ENCODE peak calls at places on chromosome 5, in nine cellular contexts. One of them, this sample, is unnamed.

GRCh38 chr5:14009575-14009974 is 65.1 kb upstream of the DNAH5 start:
- DNase-seq in stimulated activated CD4-positive, alpha-beta T cell treated with anti-CD3 and anti-CD28 coated beads, Interleukin-4, amount 100 ng/mL, for 1 hour: no peak
- DNase-seq in activated CD4-positive, CD25-positive, alpha-beta regulatory T cell: no peak
- DNase-seq in GM03348: no peak
- DNase-seq in hypothalamus: no peak
- DNase-seq in retinal pigment epithelial cell: no peak
- DNase-seq in NCI-H460: no peak
- DNase-seq in AG04450: no peak
- DNase-seq in PC-3: peak; percentile 68
- DNase-seq in this sample: no peak

GRCh38 chr5:122310886-122311285 is 1.2 kb upstream of the SNCAIP start:
- DNase-seq in stimulated activated CD4-positive, alpha-beta T cell treated with anti-CD3 and anti-CD28 coated beads, Interleukin-4, amount 100 ng/mL, for 1 hour: no peak
- DNase-seq in activated CD4-positive, CD25-positive, alpha-beta regulatory T cell: no peak
- DNase-seq in GM03348: peak; percentile 17
- DNase-seq in hypothalamus: no peak
- DNase-seq in retinal pigment epithelial cell: no peak
- DNase-seq in NCI-H460: no peak
- DNase-seq in AG04450: no peak
- DNase-seq in PC-3: no peak
- DNase-seq in this sample: no peak

GRCh38 chr5:149853701-149854100 is 90.9 kb downstream of the PDE6A start:
- DNase-seq in stimulated activated CD4-positive, alpha-beta T cell treated with anti-CD3 and anti-CD28 coated beads, Interleukin-4, amount 100 ng/mL, for 1 hour: no peak
- DNase-seq in activated CD4-positive, CD25-positive, alpha-beta regulatory T cell: no peak
- DNase-seq in GM03348: no peak
- DNase-seq in hypothalamus: no peak
- DNase-seq in retinal pigment epithelial cell: no peak
- DNase-seq in NCI-H460: no peak
- DNase-seq in AG04450: no peak
- DNase-seq in PC-3: no peak
- DNase-seq in this sample: no peak

GRCh38 chr5:15421798-15422456 is 78.1 kb upstream of the FBXL7 start:
- DNase-seq in stimulated activated CD4-positive, alpha-beta T cell treated with anti-CD3 and anti-CD28 coated beads, Interleukin-4, amount 100 ng/mL, for 1 hour: no peak
- DNase-seq in activated CD4-positive, CD25-positive, alpha-beta regulatory T cell: no peak
- DNase-seq in GM03348: no peak
- DNase-seq in hypothalamus: no peak
- DNase-seq in retinal pigment epithelial cell: no peak
- DNase-seq in NCI-H460: no peak
- DNase-seq in AG04450: no peak
- DNase-seq in PC-3: no peak
- DNase-seq in this sample: no peak

GRCh38 chr5:113361701-113362100 is 73.1 kb downstream of the TSSK1B start:
- DNase-seq in stimulated activated CD4-positive, alpha-beta T cell treated with anti-CD3 and anti-CD28 coated beads, Interleukin-4, amount 100 ng/mL, for 1 hour: no peak
- DNase-seq in activated CD4-positive, CD25-positive, alpha-beta regulatory T cell: no peak
- DNase-seq in GM03348: no peak
- DNase-seq in hypothalamus: no peak
- DNase-seq in retinal pigment epithelial cell: no peak
- DNase-seq in NCI-H460: no peak
- DNase-seq in AG04450: no peak
- DNase-seq in PC-3: no peak
- DNase-seq in this sample: no peak

GRCh38 chr5:78899922-78900362 is 85.2 kb downstream of the ARSB start:
- DNase-seq in stimulated activated CD4-positive, alpha-beta T cell treated with anti-CD3 and anti-CD28 coated beads, Interleukin-4, amount 100 ng/mL, for 1 hour: no peak
- DNase-seq in activated CD4-positive, CD25-positive, alpha-beta regulatory T cell: no peak
- DNase-seq in GM03348: peak; percentile 54
- DNase-seq in hypothalamus: no peak
- DNase-seq in retinal pigment epithelial cell: no peak
- DNase-seq in NCI-H460: peak; percentile 40
- DNase-seq in AG04450: no peak
- DNase-seq in PC-3: peak; percentile 56
- DNase-seq in this sample: no peak

GRCh38 chr5:3348576-3349535 is 246.8 kb upstream of the IRX1 start:
- DNase-seq in stimulated activated CD4-positive, alpha-beta T cell treated with anti-CD3 and anti-CD28 coated beads, Interleukin-4, amount 100 ng/mL, for 1 hour: no peak
- DNase-seq in activated CD4-positive, CD25-positive, alpha-beta regulatory T cell: no peak
- DNase-seq in GM03348: no peak
- DNase-seq in hypothalamus: no peak
- DNase-seq in retinal pigment epithelial cell: no peak
- DNase-seq in NCI-H460: no peak
- DNase-seq in AG04450: no peak
- DNase-seq in PC-3: no peak
- DNase-seq in this sample: no peak

GRCh38 chr5:135319458-135319857 is 79.6 kb downstream of the MACROH2A1 start:
- DNase-seq in stimulated activated CD4-positive, alpha-beta T cell treated with anti-CD3 and anti-CD28 coated beads, Interleukin-4, amount 100 ng/mL, for 1 hour: no peak
- DNase-seq in activated CD4-positive, CD25-positive, alpha-beta regulatory T cell: no peak
- DNase-seq in GM03348: no peak
- DNase-seq in hypothalamus: no peak
- DNase-seq in retinal pigment epithelial cell: no peak
- DNase-seq in NCI-H460: no peak
- DNase-seq in AG04450: no peak
- DNase-seq in PC-3: no peak
- DNase-seq in this sample: no peak

GRCh38 chr5:88667187-88668141 is 215.5 kb downstream of the MEF2C start:
- DNase-seq in stimulated activated CD4-positive, alpha-beta T cell treated with anti-CD3 and anti-CD28 coated beads, Interleukin-4, amount 100 ng/mL, for 1 hour: no peak
- DNase-seq in activated CD4-positive, CD25-positive, alpha-beta regulatory T cell: no peak
- DNase-seq in GM03348: no peak
- DNase-seq in hypothalamus: no peak
- DNase-seq in retinal pigment epithelial cell: no peak
- DNase-seq in NCI-H460: no peak
- DNase-seq in AG04450: no peak
- DNase-seq in PC-3: peak; percentile 11
- DNase-seq in this sample: no peak

GRCh38 chr5:171639966-171640365 is 145.7 kb upstream of the SMIM23 start:
- DNase-seq in stimulated activated CD4-positive, alpha-beta T cell treated with anti-CD3 and anti-CD28 coated beads, Interleukin-4, amount 100 ng/mL, for 1 hour: no peak
- DNase-seq in activated CD4-positive, CD25-positive, alpha-beta regulatory T cell: no peak
- DNase-seq in GM03348: no peak
- DNase-seq in hypothalamus: no peak
- DNase-seq in retinal pigment epithelial cell: peak; percentile 60
- DNase-seq in NCI-H460: no peak
- DNase-seq in AG04450: peak; percentile 26
- DNase-seq in PC-3: no peak
- DNase-seq in this sample: no peak

GRCh38 chr5:106601605-106602004 is 1069.1 kb downstream of the EFNA5 start:
- DNase-seq in stimulated activated CD4-positive, alpha-beta T cell treated with anti-CD3 and anti-CD28 coated beads, Interleukin-4, amount 100 ng/mL, for 1 hour: no peak
- DNase-seq in activated CD4-positive, CD25-positive, alpha-beta regulatory T cell: no peak
- DNase-seq in GM03348: no peak
- DNase-seq in hypothalamus: no peak
- DNase-seq in retinal pigment epithelial cell: no peak
- DNase-seq in NCI-H460: no peak
- DNase-seq in AG04450: no peak
- DNase-seq in PC-3: peak; percentile 16
- DNase-seq in this sample: no peak

GRCh38 chr5:74109344-74109743 is 483.3 kb downstream of the ARHGEF28 start:
- DNase-seq in stimulated activated CD4-positive, alpha-beta T cell treated with anti-CD3 and anti-CD28 coated beads, Interleukin-4, amount 100 ng/mL, for 1 hour: no peak
- DNase-seq in activated CD4-positive, CD25-positive, alpha-beta regulatory T cell: no peak
- DNase-seq in GM03348: no peak
- DNase-seq in hypothalamus: no peak
- DNase-seq in retinal pigment epithelial cell: no peak
- DNase-seq in NCI-H460: no peak
- DNase-seq in AG04450: no peak
- DNase-seq in PC-3: no peak
- DNase-seq in this sample: no peak

GRCh38 chr5:96733771-96734498 is 71.8 kb downstream of the CAST start:
- DNase-seq in stimulated activated CD4-positive, alpha-beta T cell treated with anti-CD3 and anti-CD28 coated beads, Interleukin-4, amount 100 ng/mL, for 1 hour: no peak
- DNase-seq in activated CD4-positive, CD25-positive, alpha-beta regulatory T cell: no peak
- DNase-seq in GM03348: no peak
- DNase-seq in hypothalamus: no peak
- DNase-seq in retinal pigment epithelial cell: no peak
- DNase-seq in NCI-H460: no peak
- DNase-seq in AG04450: no peak
- DNase-seq in PC-3: peak; percentile 97
- DNase-seq in this sample: no peak

GRCh38 chr5:39451293-39451692 is 26.5 kb upstream of the DAB2 start:
- DNase-seq in stimulated activated CD4-positive, alpha-beta T cell treated with anti-CD3 and anti-CD28 coated beads, Interleukin-4, amount 100 ng/mL, for 1 hour: no peak
- DNase-seq in activated CD4-positive, CD25-positive, alpha-beta regulatory T cell: no peak
- DNase-seq in GM03348: no peak
- DNase-seq in hypothalamus: no peak
- DNase-seq in retinal pigment epithelial cell: no peak
- DNase-seq in NCI-H460: no peak
- DNase-seq in AG04450: no peak
- DNase-seq in PC-3: no peak
- DNase-seq in this sample: no peak

GRCh38 chr5:78799254-78800017 is 150.9 kb upstream of the LHFPL2 start:
- DNase-seq in stimulated activated CD4-positive, alpha-beta T cell treated with anti-CD3 and anti-CD28 coated beads, Interleukin-4, amount 100 ng/mL, for 1 hour: no peak
- DNase-seq in activated CD4-positive, CD25-positive, alpha-beta regulatory T cell: no peak
- DNase-seq in GM03348: peak; percentile 70
- DNase-seq in hypothalamus: no peak
- DNase-seq in retinal pigment epithelial cell: peak; percentile 26
- DNase-seq in NCI-H460: no peak
- DNase-seq in AG04450: no peak
- DNase-seq in PC-3: peak; percentile 10
- DNase-seq in this sample: no peak

GRCh38 chr5:175471628-175472027 is 6.7 kb upstream of the SFXN1 start:
- DNase-seq in stimulated activated CD4-positive, alpha-beta T cell treated with anti-CD3 and anti-CD28 coated beads, Interleukin-4, amount 100 ng/mL, for 1 hour: no peak
- DNase-seq in activated CD4-positive, CD25-positive, alpha-beta regulatory T cell: no peak
- DNase-seq in GM03348: no peak
- DNase-seq in hypothalamus: no peak
- DNase-seq in retinal pigment epithelial cell: no peak
- DNase-seq in NCI-H460: no peak
- DNase-seq in AG04450: no peak
- DNase-seq in PC-3: no peak
- DNase-seq in this sample: no peak

GRCh38 chr5:113212244-113212920 is 222.4 kb downstream of the TSSK1B start:
- DNase-seq in stimulated activated CD4-positive, alpha-beta T cell treated with anti-CD3 and anti-CD28 coated beads, Interleukin-4, amount 100 ng/mL, for 1 hour: no peak
- DNase-seq in activated CD4-positive, CD25-positive, alpha-beta regulatory T cell: no peak
- DNase-seq in GM03348: no peak
- DNase-seq in hypothalamus: no peak
- DNase-seq in retinal pigment epithelial cell: peak; percentile 71
- DNase-seq in NCI-H460: no peak
- DNase-seq in AG04450: no peak
- DNase-seq in PC-3: no peak
- DNase-seq in this sample: no peak

GRCh38 chr5:6905883-6906282 is 192.7 kb downstream of the TENT4A start:
- DNase-seq in stimulated activated CD4-positive, alpha-beta T cell treated with anti-CD3 and anti-CD28 coated beads, Interleukin-4, amount 100 ng/mL, for 1 hour: no peak
- DNase-seq in activated CD4-positive, CD25-positive, alpha-beta regulatory T cell: no peak
- DNase-seq in GM03348: no peak
- DNase-seq in hypothalamus: no peak
- DNase-seq in retinal pigment epithelial cell: no peak
- DNase-seq in NCI-H460: no peak
- DNase-seq in AG04450: no peak
- DNase-seq in PC-3: no peak
- DNase-seq in this sample: no peak

GRCh38 chr5:119397518-119398380 is 41.9 kb downstream of the TNFAIP8 start:
- DNase-seq in stimulated activated CD4-positive, alpha-beta T cell treated with anti-CD3 and anti-CD28 coated beads, Interleukin-4, amount 100 ng/mL, for 1 hour: no peak
- DNase-seq in activated CD4-positive, CD25-positive, alpha-beta regulatory T cell: no peak
- DNase-seq in GM03348: peak; percentile 60
- DNase-seq in hypothalamus: no peak
- DNase-seq in retinal pigment epithelial cell: peak; percentile 21
- DNase-seq in NCI-H460: no peak
- DNase-seq in AG04450: no peak
- DNase-seq in PC-3: peak; percentile 70
- DNase-seq in this sample: no peak

GRCh38 chr5:1445895-1446601 is 808 bp upstream of the SLC6A3 start:
- DNase-seq in stimulated activated CD4-positive, alpha-beta T cell treated with anti-CD3 and anti-CD28 coated beads, Interleukin-4, amount 100 ng/mL, for 1 hour: no peak
- DNase-seq in activated CD4-positive, CD25-positive, alpha-beta regulatory T cell: no peak
- DNase-seq in GM03348: peak; percentile 42
- DNase-seq in hypothalamus: no peak
- DNase-seq in retinal pigment epithelial cell: no peak
- DNase-seq in NCI-H460: no peak
- DNase-seq in AG04450: no peak
- DNase-seq in PC-3: no peak
- DNase-seq in this sample: peak; percentile 24

GRCh38 chr5:172902497-172903472 is 56.4 kb upstream of the RPL26L1 start:
- DNase-seq in stimulated activated CD4-positive, alpha-beta T cell treated with anti-CD3 and anti-CD28 coated beads, Interleukin-4, amount 100 ng/mL, for 1 hour: no peak
- DNase-seq in activated CD4-positive, CD25-positive, alpha-beta regulatory T cell: no peak
- DNase-seq in GM03348: peak; percentile 92
- DNase-seq in hypothalamus: no peak
- DNase-seq in retinal pigment epithelial cell: peak; percentile 95
- DNase-seq in NCI-H460: peak; percentile 89
- DNase-seq in AG04450: peak; percentile 94
- DNase-seq in PC-3: peak; percentile 73
- DNase-seq in this sample: no peak

GRCh38 chr5:1155191-1156032 is 43.5 kb upstream of the SLC12A7 start:
- DNase-seq in stimulated activated CD4-positive, alpha-beta T cell treated with anti-CD3 and anti-CD28 coated beads, Interleukin-4, amount 100 ng/mL, for 1 hour: no peak
- DNase-seq in activated CD4-positive, CD25-positive, alpha-beta regulatory T cell: no peak
- DNase-seq in GM03348: no peak
- DNase-seq in hypothalamus: no peak
- DNase-seq in retinal pigment epithelial cell: no peak
- DNase-seq in NCI-H460: no peak
- DNase-seq in AG04450: no peak
- DNase-seq in PC-3: no peak
- DNase-seq in this sample: no peak

This sample was measured in activated naive CD8-positive, alpha-beta T cell treated with anti-CD3 and anti-CD28 coated beads, Interleukin-2, amount 10 ng/mL, durations not matched to agents 7 days and 5 days.